ENCODE peak calls at places on chromosomes 11 and 22, in eight cellular contexts. One of them, this sample, is unnamed.

GRCh38 chr11:12602421-12602820 is 71.8 kb upstream of the TEAD1 start:
- DNase-seq in gastrocnemius medialis: no peak
- DNase-seq in WTC11: no peak
- DNase-seq in fibroblast of the aortic adventitia: peak
- DNase-seq in mammary epithelial cell: no peak
- DNase-seq in RWPE1: no peak
- DNase-seq in epithelial cell of proximal tubule: no peak
- DNase-seq in osteocyte: no peak
- DNase-seq in this sample: no peak

GRCh38 chr11:122276221-122276620 is 160.2 kb upstream of the BLID start:
- DNase-seq in gastrocnemius medialis: no peak
- DNase-seq in WTC11: no peak
- DNase-seq in fibroblast of the aortic adventitia: peak
- DNase-seq in mammary epithelial cell: no peak
- DNase-seq in RWPE1: no peak
- DNase-seq in epithelial cell of proximal tubule: no peak
- DNase-seq in osteocyte: no peak
- DNase-seq in this sample: no peak

GRCh38 chr22:29377979-29378378 is 10.4 kb downstream of the AP1B1 start:
- DNase-seq in gastrocnemius medialis: no peak
- DNase-seq in WTC11: no peak
- DNase-seq in fibroblast of the aortic adventitia: no peak
- DNase-seq in mammary epithelial cell: peak
- DNase-seq in RWPE1: peak
- DNase-seq in epithelial cell of proximal tubule: no peak
- DNase-seq in osteocyte: no peak
- DNase-seq in this sample: no peak

GRCh38 chr11:116500002-116500832 is 272.6 kb downstream of the BUD13 start:
- DNase-seq in gastrocnemius medialis: no peak
- DNase-seq in WTC11: no peak
- DNase-seq in fibroblast of the aortic adventitia: no peak
- DNase-seq in mammary epithelial cell: no peak
- DNase-seq in RWPE1: no peak
- DNase-seq in epithelial cell of proximal tubule: no peak
- DNase-seq in osteocyte: no peak
- DNase-seq in this sample: no peak

GRCh38 chr11:19511066-19511412 is 201.6 kb upstream of the NAV2 start:
- DNase-seq in gastrocnemius medialis: no peak
- DNase-seq in WTC11: no peak
- DNase-seq in fibroblast of the aortic adventitia: no peak
- DNase-seq in mammary epithelial cell: no peak
- DNase-seq in RWPE1: no peak
- DNase-seq in epithelial cell of proximal tubule: no peak
- DNase-seq in osteocyte: no peak
- DNase-seq in this sample: no peak

GRCh38 chr11:23112987-23113886 is 253.0 kb upstream of the CCDC179 start:
- DNase-seq in gastrocnemius medialis: no peak
- DNase-seq in WTC11: peak
- DNase-seq in fibroblast of the aortic adventitia: peak
- DNase-seq in mammary epithelial cell: peak
- DNase-seq in RWPE1: peak
- DNase-seq in epithelial cell of proximal tubule: peak
- DNase-seq in osteocyte: no peak
- DNase-seq in this sample: peak

GRCh38 chr22:19407649-19408606 is 23.6 kb downstream of the HIRA start:
- DNase-seq in gastrocnemius medialis: no peak
- DNase-seq in WTC11: no peak
- DNase-seq in fibroblast of the aortic adventitia: peak
- DNase-seq in mammary epithelial cell: no peak
- DNase-seq in RWPE1: no peak
- DNase-seq in epithelial cell of proximal tubule: no peak
- DNase-seq in osteocyte: no peak
- DNase-seq in this sample: no peak

GRCh38 chr11:79011357-79011756 is 429.5 kb downstream of the TENM4 start:
- DNase-seq in gastrocnemius medialis: no peak
- DNase-seq in WTC11: no peak
- DNase-seq in fibroblast of the aortic adventitia: no peak
- DNase-seq in mammary epithelial cell: no peak
- DNase-seq in RWPE1: no peak
- DNase-seq in epithelial cell of proximal tubule: no peak
- DNase-seq in osteocyte: no peak
- DNase-seq in this sample: no peak

GRCh38 chr11:11045156-11045670 is 187.4 kb upstream of the ZBED5 start:
- DNase-seq in gastrocnemius medialis: no peak
- DNase-seq in WTC11: no peak
- DNase-seq in fibroblast of the aortic adventitia: no peak
- DNase-seq in mammary epithelial cell: no peak
- DNase-seq in RWPE1: no peak
- DNase-seq in epithelial cell of proximal tubule: no peak
- DNase-seq in osteocyte: no peak
- DNase-seq in this sample: no peak

GRCh38 chr11:19820100-19820499 is 107.5 kb downstream of the NAV2 start:
- DNase-seq in gastrocnemius medialis: no peak
- DNase-seq in WTC11: no peak
- DNase-seq in fibroblast of the aortic adventitia: peak
- DNase-seq in mammary epithelial cell: no peak
- DNase-seq in RWPE1: no peak
- DNase-seq in epithelial cell of proximal tubule: no peak
- DNase-seq in osteocyte: no peak
- DNase-seq in this sample: no peak

GRCh38 chr22:31611065-31611760 is 50.8 kb downstream of the PISD start:
- DNase-seq in gastrocnemius medialis: no peak
- DNase-seq in WTC11: no peak
- DNase-seq in fibroblast of the aortic adventitia: peak
- DNase-seq in mammary epithelial cell: no peak
- DNase-seq in RWPE1: no peak
- DNase-seq in epithelial cell of proximal tubule: no peak
- DNase-seq in osteocyte: no peak
- DNase-seq in this sample: no peak

GRCh38 chr11:129368889-129369672 is 6.6 kb upstream of the BARX2 start:
- DNase-seq in gastrocnemius medialis: no peak
- DNase-seq in WTC11: no peak
- DNase-seq in fibroblast of the aortic adventitia: no peak
- DNase-seq in mammary epithelial cell: no peak
- DNase-seq in RWPE1: no peak
- DNase-seq in epithelial cell of proximal tubule: no peak
- DNase-seq in osteocyte: no peak
- DNase-seq in this sample: no peak

DNA sequence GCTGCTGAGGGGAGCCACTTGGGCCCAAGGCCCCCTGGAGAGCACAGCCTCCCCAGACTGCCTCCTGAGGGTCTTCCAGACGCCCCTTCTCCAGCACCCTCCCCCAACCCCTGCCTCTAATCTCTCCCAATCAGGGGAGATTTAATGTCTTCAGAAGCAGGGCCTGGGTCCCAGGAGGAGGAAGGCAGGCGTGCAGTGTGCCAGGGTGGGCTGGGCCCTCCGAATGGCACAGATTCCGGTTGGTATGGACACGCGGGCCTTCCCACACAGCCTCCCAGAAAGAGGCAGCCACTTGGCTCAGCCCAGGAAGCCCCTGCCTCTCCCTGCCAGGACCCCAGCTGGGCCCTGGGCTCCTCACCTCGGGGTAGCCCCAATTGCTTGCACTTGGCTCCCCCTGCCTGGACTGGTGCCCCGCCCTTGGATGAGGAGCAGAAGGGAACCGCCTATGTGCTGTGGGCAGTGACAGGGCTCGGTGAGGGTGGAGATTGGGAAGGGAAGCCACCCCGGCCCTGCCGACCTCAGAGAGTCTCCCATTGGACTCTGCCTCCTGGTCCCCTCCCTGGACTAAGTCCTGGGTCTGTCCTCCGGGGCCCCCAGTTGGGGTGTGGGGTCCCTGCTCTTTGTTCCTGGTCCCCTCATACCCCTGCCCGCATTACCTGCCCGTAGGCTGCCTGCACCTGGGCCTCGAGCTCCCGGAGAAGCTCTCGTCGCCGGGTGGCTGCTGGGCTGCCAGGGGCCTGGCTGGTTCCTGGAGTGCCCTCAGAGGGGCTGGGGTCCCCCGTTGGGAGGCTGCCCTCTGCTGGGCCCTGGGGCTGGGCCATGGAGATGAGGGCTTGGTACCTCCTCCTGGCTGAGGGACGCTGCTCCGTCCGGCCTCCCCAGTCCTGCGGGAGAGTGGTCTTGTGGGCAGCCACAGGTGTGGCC is 572 bp upstream of the CABP2 start:
- DNase-seq in gastrocnemius medialis: no peak
- DNase-seq in WTC11: no peak
- DNase-seq in fibroblast of the aortic adventitia: no peak
- DNase-seq in mammary epithelial cell: no peak
- DNase-seq in RWPE1: no peak
- DNase-seq in epithelial cell of proximal tubule: no peak
- DNase-seq in osteocyte: no peak
- DNase-seq in this sample: no peak
- TF ChIP-seq CTCF in gastrocnemius medialis: no peak
- TF ChIP-seq CTCF in WTC11: no peak
- TF ChIP-seq CTCF in fibroblast of the aortic adventitia: no peak
- TF ChIP-seq CTCF in mammary epithelial cell: no peak
- TF ChIP-seq CTCF in RWPE1: no peak
- TF ChIP-seq CTCF in epithelial cell of proximal tubule: no peak
- TF ChIP-seq CTCF in osteocyte: no peak
- TF ChIP-seq CTCF in this sample: no peak

GRCh38 chr11:2348986-2349385 is 28.1 kb upstream of the CD81 start:
- DNase-seq in gastrocnemius medialis: no peak
- DNase-seq in WTC11: no peak
- DNase-seq in fibroblast of the aortic adventitia: peak
- DNase-seq in mammary epithelial cell: peak
- DNase-seq in RWPE1: no peak
- DNase-seq in epithelial cell of proximal tubule: no peak
- DNase-seq in osteocyte: no peak
- DNase-seq in this sample: no peak
- TF ChIP-seq CTCF in gastrocnemius medialis: no peak
- TF ChIP-seq CTCF in WTC11: no peak
- TF ChIP-seq CTCF in fibroblast of the aortic adventitia: no peak
- TF ChIP-seq CTCF in mammary epithelial cell: no peak
- TF ChIP-seq CTCF in RWPE1: no peak
- TF ChIP-seq CTCF in epithelial cell of proximal tubule: no peak
- TF ChIP-seq CTCF in osteocyte: no peak
- TF ChIP-seq CTCF in this sample: no peak

GRCh38 chr11:69277074-69277809 is 16.7 kb upstream of the MYEOV start:
- DNase-seq in gastrocnemius medialis: no peak
- DNase-seq in WTC11: no peak
- DNase-seq in fibroblast of the aortic adventitia: no peak
- DNase-seq in mammary epithelial cell: no peak
- DNase-seq in RWPE1: no peak
- DNase-seq in epithelial cell of proximal tubule: no peak
- DNase-seq in osteocyte: no peak
- DNase-seq in this sample: no peak

GRCh38 chr11:69280451-69280850 is 13.5 kb upstream of the MYEOV start:
- DNase-seq in gastrocnemius medialis: no peak
- DNase-seq in WTC11: no peak
- DNase-seq in fibroblast of the aortic adventitia: peak
- DNase-seq in mammary epithelial cell: peak
- DNase-seq in RWPE1: peak
- DNase-seq in epithelial cell of proximal tubule: peak
- DNase-seq in osteocyte: no peak
- DNase-seq in this sample: peak

GRCh38 chr11:69276165-69276564 is 17.8 kb upstream of the MYEOV start:
- DNase-seq in gastrocnemius medialis: no peak
- DNase-seq in WTC11: no peak
- DNase-seq in fibroblast of the aortic adventitia: no peak
- DNase-seq in mammary epithelial cell: no peak
- DNase-seq in RWPE1: no peak
- DNase-seq in epithelial cell of proximal tubule: no peak
- DNase-seq in osteocyte: no peak
- DNase-seq in this sample: no peak

GRCh38 chr11:69280994-69281393 is 13.0 kb upstream of the MYEOV start:
- DNase-seq in gastrocnemius medialis: peak
- DNase-seq in WTC11: no peak
- DNase-seq in fibroblast of the aortic adventitia: peak
- DNase-seq in mammary epithelial cell: peak
- DNase-seq in RWPE1: peak
- DNase-seq in epithelial cell of proximal tubule: peak
- DNase-seq in osteocyte: no peak
- DNase-seq in this sample: peak

GRCh38 chr11:69278091-69278867 is 15.7 kb upstream of the MYEOV start:
- DNase-seq in gastrocnemius medialis: no peak
- DNase-seq in WTC11: no peak
- DNase-seq in fibroblast of the aortic adventitia: no peak
- DNase-seq in mammary epithelial cell: no peak
- DNase-seq in RWPE1: peak
- DNase-seq in epithelial cell of proximal tubule: no peak
- DNase-seq in osteocyte: no peak
- DNase-seq in this sample: peak
- TF ChIP-seq CTCF in gastrocnemius medialis: no peak
- TF ChIP-seq CTCF in WTC11: no peak
- TF ChIP-seq CTCF in fibroblast of the aortic adventitia: no peak
- TF ChIP-seq CTCF in mammary epithelial cell: no peak
- TF ChIP-seq CTCF in RWPE1: no peak
- TF ChIP-seq CTCF in epithelial cell of proximal tubule: no peak
- TF ChIP-seq CTCF in osteocyte: no peak
- TF ChIP-seq CTCF in this sample: no peak

GRCh38 chr11:118901494-118902335 is 18.0 kb downstream of the CXCR5 start:
- DNase-seq in gastrocnemius medialis: peak
- DNase-seq in WTC11: no peak
- DNase-seq in fibroblast of the aortic adventitia: no peak
- DNase-seq in mammary epithelial cell: no peak
- DNase-seq in RWPE1: no peak
- DNase-seq in epithelial cell of proximal tubule: no peak
- DNase-seq in osteocyte: no peak
- DNase-seq in this sample: no peak
- TF ChIP-seq CTCF in gastrocnemius medialis: no peak
- TF ChIP-seq CTCF in WTC11: no peak
- TF ChIP-seq CTCF in fibroblast of the aortic adventitia: peak
- TF ChIP-seq CTCF in mammary epithelial cell: no peak
- TF ChIP-seq CTCF in RWPE1: no peak
- TF ChIP-seq CTCF in epithelial cell of proximal tubule: peak
- TF ChIP-seq CTCF in osteocyte: no peak
- TF ChIP-seq CTCF in this sample: no peak

This sample was measured in MCF 10A.